ENCODE peak calls at places on chromosomes 2 and 18, in seven cellular contexts. Q is gastrocnemius medialis, T is SK-N-DZ, C is EL, S is NAMALWA, E is neural progenitor cell, R is NCI-H774. V is an unnamed sample.

GRCh38 chr18:22998336-22998735 is 65.2 kb downstream of the RBBP8 start:
- DNase-seq in Q (no peak), T (no peak), C (no peak), S (no peak), E (peak), R (no peak), V (no peak)

GRCh38 chr2:156156580-156156979 is 175.9 kb downstream of the NR4A2 start:
- DNase-seq in Q (no peak), T (peak), C (no peak), S (no peak), E (peak), R (no peak), V (no peak)

GRCh38 chr2:219645631-219646527 is 18.4 kb downstream of the SLC4A3 start:
- DNase-seq in Q (no peak), T (no peak), C (peak), S (no peak), E (no peak), R (no peak), V (no peak)

GRCh38 chr2:229454934-229455631 is 184.0 kb upstream of the PID1 start:
- DNase-seq in Q (no peak), T (no peak), C (peak), S (no peak), E (no peak), R (no peak), V (no peak)

GRCh38 chr2:7377861-7378569 is 460.8 kb downstream of the RNF144A start:
- DNase-seq in Q (no peak), T (peak), C (peak), S (no peak), E (peak), R (no peak), V (peak)

GRCh38 chr2:23434721-23435121 is 49.7 kb downstream of the KLHL29 start:
- DNase-seq in Q (no peak), T (no peak), C (peak), S (no peak), E (no peak), R (no peak), V (no peak)

GRCh38 chr2:46304635-46305034 is 7.4 kb downstream of the EPAS1 start:
- DNase-seq in Q (no peak), T (no peak), C (no peak), S (no peak), E (no peak), R (no peak), V (no peak)

GRCh38 chr2:1162768-1163584 is 212.3 kb downstream of the SNTG2 start:
- DNase-seq in Q (no peak), T (no peak), C (peak), S (peak), E (no peak), R (no peak), V (no peak)

GRCh38 chr2:138395565-138396306 is 105.8 kb upstream of the SPOPL start:
- DNase-seq in Q (peak), T (no peak), C (peak), S (no peak), E (no peak), R (no peak), V (no peak)

GRCh38 chr2:238942080-238942761 is 94.3 kb downstream of the TWIST2 start:
- DNase-seq in Q (no peak), T (no peak), C (no peak), S (no peak), E (no peak), R (no peak), V (no peak)

GRCh38 chr18:12604445-12605007 is 53.4 kb downstream of the SPIRE1 start:
- DNase-seq in Q (no peak), T (no peak), C (no peak), S (peak), E (no peak), R (no peak), V (no peak)

V was measured in NCI-H510A treated with DMSO at 0.1 percent for 48 hours.